ENCODE peak calls at places on chromosomes 11 and 22, in eight cellular contexts. G, D, Q, J, H, F, U and X are unnamed samples.

GRCh38 chr11:44618561-44619425 is 53.3 kb downstream of the CD82 start:
- DNase-seq in G (no peak), J (peak; percentile 8), H (no peak), U (no peak), D (peak; percentile 37), F (no peak), Q (no peak), X (no peak)

GRCh38 chr22:35477911-35478582 is 62.6 kb upstream of the RASD2 start:
- DNase-seq in G (no peak), F (peak; percentile 24), D (no peak), U (peak; percentile 55), J (peak; percentile 22), H (peak; percentile 75), Q (peak; percentile 89), X (peak; percentile 51)

GRCh38 chr11:63869171-63869591 is 30.3 kb downstream of the MARK2 start:
- DNase-seq in F (no peak), G (peak; percentile 48), H (no peak), J (no peak), D (no peak), Q (peak; percentile 77), U (no peak), X (peak; percentile 87)

GRCh38 chr11:134223066-134223465 is 701 bp downstream of the NCAPD3 start:
- DNase-seq in H (no peak), J (no peak), Q (peak; percentile 13), D (no peak), F (no peak), G (no peak), U (no peak), X (no peak)

GRCh38 chr11:128620306-128621175 is 33.2 kb upstream of the ETS1 start:
- DNase-seq in U (no peak), D (no peak), Q (no peak), G (no peak), J (no peak), H (no peak), F (no peak), X (peak; percentile 19)

GRCh38 chr22:46596819-46597218 is 23.4 kb upstream of the GRAMD4 start:
- DNase-seq in G (peak; percentile 65), J (peak; percentile 92), U (no peak), Q (peak; percentile 97), F (no peak), D (no peak), H (no peak), X (peak; percentile 88)

GRCh38 chr11:45657496-45658260 is 7.7 kb downstream of the CHST1 start:
- DNase-seq in F (no peak), J (no peak), U (no peak), H (no peak), G (no peak), Q (no peak), D (peak; percentile 32), X (no peak)

GRCh38 chr11:1401656-1402221 is 12.0 kb downstream of the BRSK2 start:
- DNase-seq in D (peak; percentile 68), U (peak; percentile 70), Q (peak; percentile 79), F (no peak), G (peak; percentile 34), H (peak; percentile 65), J (peak; percentile 81), X (peak; percentile 49)

GRCh38 chr11:92569717-92570116 is 345.1 kb downstream of the FAT3 start:
- DNase-seq in U (no peak), F (no peak), D (no peak), J (no peak), Q (no peak), G (no peak), H (no peak), X (no peak)

GRCh38 chr22:49825944-49826602 is 1.6 kb downstream of the BRD1 start:
- DNase-seq in U (no peak), Q (peak; percentile 50), H (no peak), F (no peak), J (no peak), G (peak; percentile 46), D (no peak), X (peak; percentile 63)

GRCh38 chr11:11899401-11899800 is 57.6 kb downstream of the USP47 start:
- DNase-seq in D (no peak), Q (no peak), G (no peak), J (no peak), H (no peak), U (no peak), F (no peak), X (peak; percentile 13)
- TF ChIP-seq CTCF in D (no peak), Q (no peak), G (peak; percentile 17), J (peak; percentile 20), H (no peak), U (no peak), F (no peak), X (peak; percentile 14)

GRCh38 chr11:61526956-61527731 is 18.6 kb downstream of the LRRC10B start:
- DNase-seq in D (no peak), H (no peak), G (no peak), J (no peak), U (no peak), F (no peak), Q (no peak), X (no peak)
- H3K4me3 ChIP-seq in D (no peak overlapping the region), H (no peak overlapping the region), G (no peak overlapping the region), J (no peak overlapping the region), U (no peak overlapping the region), F (no peak overlapping the region), Q (no peak overlapping the region), X (no peak overlapping the region)

DNA sequence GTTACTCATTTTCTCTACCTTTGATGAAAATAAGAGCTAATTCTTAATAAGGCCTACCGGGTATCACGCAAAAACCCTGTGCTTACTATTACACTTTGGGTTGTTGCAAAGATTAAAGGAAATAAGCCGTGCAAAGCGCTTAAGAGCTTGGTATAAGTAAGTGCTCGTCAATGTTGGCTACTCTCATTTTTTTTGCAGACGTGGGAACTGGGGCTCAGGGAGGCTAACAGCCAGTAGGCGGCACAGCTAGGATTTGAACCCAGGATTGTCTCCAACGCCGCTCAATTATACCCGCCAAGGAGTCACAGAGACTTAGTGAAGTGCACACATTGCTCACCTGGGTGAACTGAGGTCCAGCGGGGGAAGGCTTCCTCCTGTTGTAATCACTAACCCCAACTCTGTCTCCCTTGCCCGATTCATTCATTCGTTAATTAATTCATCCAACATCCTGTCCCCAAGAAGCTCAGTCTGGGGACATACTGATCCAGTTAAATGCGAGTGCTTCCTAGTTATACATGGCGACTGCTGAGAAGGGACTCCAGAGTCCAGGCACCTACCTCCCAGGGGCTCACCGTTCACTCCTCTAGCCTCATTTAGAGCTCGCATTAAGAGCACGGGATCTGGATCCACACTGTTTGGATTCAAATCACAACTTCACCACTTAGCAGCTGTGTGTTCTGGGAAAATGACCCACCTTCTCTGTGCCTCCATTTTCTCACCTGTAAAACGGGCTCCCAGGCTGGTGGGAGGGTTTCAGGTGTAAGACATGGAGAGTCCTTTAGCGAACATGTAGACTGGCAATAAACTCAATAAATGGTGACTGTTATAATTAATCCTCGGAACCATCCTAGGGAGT is 869 bp upstream of the MTFP1 start:
- DNase-seq in U (no peak), G (peak; percentile 52), J (peak; percentile 23), D (no peak), H (no peak), Q (peak; percentile 14), F (no peak), X (peak; percentile 54)
- TF ChIP-seq CTCF in U (no peak), G (no peak), J (no peak), D (no peak), H (peak; percentile 8), Q (no peak), F (no peak), X (peak; percentile 13)

GRCh38 chr11:68314886-68315580 is 2.6 kb downstream of the LRP5 start:
- DNase-seq in U (no peak), J (no peak), Q (peak; percentile 65), F (no peak), H (no peak), G (peak; percentile 76), D (peak; percentile 92), X (peak; percentile 80)

GRCh38 chr11:68315581-68315920 is 3.2 kb downstream of the LRP5 start:
- DNase-seq in G (no peak), H (no peak), J (no peak), D (no peak), U (no peak), F (no peak), Q (peak; percentile 70), X (no peak)

GRCh38 chr11:68312780-68313573 is 586 bp downstream of the LRP5 start:
- DNase-seq in H (no peak), F (no peak), Q (peak; percentile 46), G (no peak), U (no peak), J (no peak), D (peak; percentile 59), X (peak; percentile 40)

GRCh38 chr11:68313574-68314202 is 1.3 kb downstream of the LRP5 start:
- DNase-seq in Q (no peak), F (no peak), G (peak; percentile 32), H (no peak), J (no peak), D (no peak), U (no peak), X (peak; percentile 28)

GRCh38 chr11:68314203-68314885 is 2.0 kb downstream of the LRP5 start:
- DNase-seq in D (no peak), Q (no peak), H (no peak), J (no peak), U (no peak), F (no peak), G (no peak), X (no peak)
- H3K4me3 ChIP-seq in D (peak overlapping the region; percentile 74), Q (no peak overlapping the region), H (peak overlapping the region; percentile 82), J (no peak overlapping the region), U (peak overlapping the region; percentile 79), F (peak overlapping the region; percentile 74), G (peak overlapping the region; percentile 67), X (peak overlapping the region; percentile 68)

GRCh38 chr22:37909756-37910155 is 3.7 kb downstream of the MICALL1 start:
- DNase-seq in F (no peak), U (no peak), Q (no peak), H (no peak), J (no peak), D (no peak), G (no peak), X (no peak)

GRCh38 chr22:37911273-37911672 is 5.2 kb downstream of the MICALL1 start:
- DNase-seq in Q (no peak), D (no peak), G (no peak), F (no peak), H (no peak), U (no peak), J (no peak), X (no peak)

GRCh38 chr22:37911697-37912096 is 5.6 kb downstream of the MICALL1 start:
- DNase-seq in H (no peak), D (no peak), Q (no peak), G (no peak), U (no peak), J (no peak), F (no peak), X (no peak)

GRCh38 chr22:37912171-37912570 is 6.1 kb downstream of the MICALL1 start:
- DNase-seq in G (no peak), F (no peak), H (no peak), D (no peak), U (no peak), J (no peak), Q (no peak), X (no peak)

DNA sequence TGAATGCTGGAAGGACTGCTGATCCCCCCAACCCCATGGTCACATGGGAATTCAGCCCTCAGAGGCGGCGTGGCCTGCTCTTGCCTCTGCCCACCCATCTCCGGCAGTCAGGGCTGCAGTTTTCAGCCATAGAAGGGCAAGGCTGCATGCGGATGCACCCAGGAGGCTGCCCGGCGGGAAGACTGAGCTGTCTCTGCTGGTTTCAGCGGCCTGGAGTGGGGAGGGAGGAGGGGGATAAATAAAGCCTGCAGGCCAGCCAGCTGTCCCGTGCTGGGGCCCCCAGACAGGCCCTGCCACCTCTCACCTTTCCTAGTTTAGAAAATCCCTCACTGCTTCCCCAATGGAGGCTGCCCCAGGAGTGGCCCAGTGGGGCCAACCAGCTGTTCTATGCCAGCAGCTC is 4.8 kb downstream of the MICALL1 start:
- DNase-seq in F (no peak), Q (no peak), J (no peak), H (no peak), G (no peak), D (no peak), U (no peak), X (no peak)
- TF ChIP-seq CTCF in F (no peak), Q (no peak), J (no peak), H (no peak), G (no peak), D (no peak), U (no peak), X (no peak)